ENCODE peak calls at places on chromosomes 13 and 19, in eight cellular contexts. O is HAP-1; W is fibroblast of villous mesenchyme; B is RWPE1; Y is activated CD4-positive, alpha-beta T cell treated with anti-CD3 and anti-CD28 coated beads, Interleukin-2, amount 50 U/mL, for 48 hours; I is heart right ventricle; Z is NCI-H774; T is Karpas-422. H is an unnamed sample.

GRCh38 chr13:20984879-20985278 is 76.5 kb downstream of the LATS2 start:
- DNase-seq in O (no peak), W (no peak), B (no peak), Y (no peak), I (no peak), Z (no peak), T (no peak), H (no peak)

GRCh38 chr13:105474983-105475382 is 1060.5 kb downstream of the EFNB2 start:
- DNase-seq in O (no peak), W (no peak), B (no peak), Y (no peak), I (no peak), Z (no peak), T (no peak), H (no peak)

GRCh38 chr13:72342364-72342763 is 385.1 kb downstream of the MZT1 start:
- DNase-seq in O (no peak), W (no peak), B (no peak), Y (no peak), I (no peak), Z (no peak), T (no peak), H (no peak)

GRCh38 chr13:80923907-80924306 is 583.0 kb upstream of the SPRY2 start:
- DNase-seq in O (no peak), W (no peak), B (no peak), Y (no peak), I (no peak), Z (no peak), T (no peak), H (no peak)

GRCh38 chr19:57241181-57241580 is 749 bp downstream of the ZNF805 start:
- DNase-seq in O (no peak), W (peak), B (no peak), Y (no peak), I (no peak), Z (no peak), T (peak), H (no peak)

GRCh38 chr19:47848871-47849473 is 10.1 kb upstream of the TPRX2 start:
- DNase-seq in O (peak), W (peak), B (no peak), Y (peak), I (no peak), Z (no peak), T (no peak), H (no peak)

GRCh38 chr13:70255406-70255991 is 147.2 kb upstream of the KLHL1 start:
- DNase-seq in O (no peak), W (no peak), B (no peak), Y (no peak), I (no peak), Z (no peak), T (no peak), H (no peak)

GRCh38 chr13:81539643-81540150 is 1198.8 kb upstream of the SPRY2 start:
- DNase-seq in O (no peak), W (no peak), B (no peak), Y (no peak), I (no peak), Z (no peak), T (no peak), H (no peak)

GRCh38 chr13:110714798-110715394 is 1.4 kb downstream of the ING1 start:
- DNase-seq in O (no peak), W (no peak), B (no peak), Y (peak), I (peak), Z (peak), T (peak), H (peak)

GRCh38 chr19:6032827-6033226 is 54.9 kb upstream of the RANBP3 start:
- DNase-seq in O (no peak), W (no peak), B (no peak), Y (no peak), I (no peak), Z (no peak), T (no peak), H (no peak)

GRCh38 chr13:51620165-51620983 is 36.1 kb downstream of the WDFY2 start:
- DNase-seq in O (no peak), W (no peak), B (no peak), Y (no peak), I (peak), Z (no peak), T (no peak), H (no peak)

GRCh38 chr19:38076337-38076736 is 147.7 kb downstream of the DPF1 start:
- DNase-seq in O (no peak), W (no peak), B (no peak), Y (no peak), I (no peak), Z (no peak), T (peak), H (no peak)

GRCh38 chr13:42885325-42885724 is 103.9 kb downstream of the FAM216B start:
- DNase-seq in O (no peak), W (no peak), B (no peak), Y (no peak), I (no peak), Z (no peak), T (no peak), H (no peak)

GRCh38 chr13:77062097-77062496 is 35.1 kb upstream of the FBXL3 start:
- DNase-seq in O (no peak), W (no peak), B (no peak), Y (no peak), I (no peak), Z (no peak), T (no peak), H (no peak)

GRCh38 chr19:18287836-18288772 is 6.7 kb upstream of the JUND start:
- DNase-seq in O (no peak), W (no peak), B (no peak), Y (no peak), I (no peak), Z (no peak), T (no peak), H (no peak)

GRCh38 chr13:113813749-113814434 is 50.0 kb downstream of the GAS6 start:
- DNase-seq in O (no peak), W (no peak), B (no peak), Y (no peak), I (no peak), Z (no peak), T (no peak), H (no peak)

GRCh38 chr13:30504081-30504480 is 38.3 kb upstream of the HMGB1 start:
- DNase-seq in O (no peak), W (peak), B (no peak), Y (peak), I (no peak), Z (no peak), T (no peak), H (no peak)

GRCh38 chr19:47280183-47280797 is 5.6 kb downstream of the INAFM1 start:
- DNase-seq in O (no peak), W (no peak), B (no peak), Y (peak), I (no peak), Z (no peak), T (peak), H (peak)

GRCh38 chr13:25971499-25972145 is 80.2 kb downstream of the SHISA2 start:
- DNase-seq in O (no peak), W (no peak), B (no peak), Y (peak), I (no peak), Z (no peak), T (no peak), H (no peak)

GRCh38 chr19:47351545-47351944 is 2.4 kb downstream of the DHX34 start:
- DNase-seq in O (no peak), W (peak), B (peak), Y (no peak), I (no peak), Z (no peak), T (peak), H (no peak)

GRCh38 chr19:3720533-3720917 is 12.3 kb downstream of the TJP3 start:
- DNase-seq in O (no peak), W (no peak), B (no peak), Y (no peak), I (no peak), Z (no peak), T (no peak), H (no peak)

H was measured in T-helper 17 cell.